ENCODE peak calls at places on chromosome 5, in seven cellular contexts. One of them, this sample, is unnamed.

GRCh38 chr5:122362361-122362760 is 50.3 kb downstream of the SNCAIP start:
- DNase-seq in NB4: no peak
- DNase-seq in brain microvascular endothelial cell: peak
- DNase-seq in iris pigment epithelial cell: no peak
- DNase-seq in mucosa of gallbladder: no peak
- DNase-seq in stomach: no peak
- DNase-seq in A172: no peak
- DNase-seq in this sample: no peak

GRCh38 chr5:94900006-94900505 is 281.6 kb downstream of the SLF1 start:
- DNase-seq in A172: no peak
- DNase-seq in stomach: no peak
- DNase-seq in NB4: no peak
- DNase-seq in mucosa of gallbladder: no peak
- DNase-seq in brain microvascular endothelial cell: no peak
- DNase-seq in iris pigment epithelial cell: no peak
- DNase-seq in this sample: no peak

GRCh38 chr5:115241881-115242642 is 20.6 kb downstream of the PGGT1B start:
- DNase-seq in brain microvascular endothelial cell: no peak
- DNase-seq in stomach: no peak
- DNase-seq in NB4: no peak
- DNase-seq in mucosa of gallbladder: no peak
- DNase-seq in A172: no peak
- DNase-seq in iris pigment epithelial cell: peak
- DNase-seq in this sample: no peak

GRCh38 chr5:119417891-119418781 is 34.2 kb upstream of the HSD17B4 start:
- DNase-seq in mucosa of gallbladder: no peak
- DNase-seq in brain microvascular endothelial cell: peak
- DNase-seq in stomach: no peak
- DNase-seq in iris pigment epithelial cell: peak
- DNase-seq in NB4: peak
- DNase-seq in A172: peak
- DNase-seq in this sample: no peak

GRCh38 chr5:114419941-114420340 is 58.1 kb downstream of the KCNN2 start:
- DNase-seq in iris pigment epithelial cell: peak
- DNase-seq in A172: peak
- DNase-seq in NB4: no peak
- DNase-seq in brain microvascular endothelial cell: no peak
- DNase-seq in stomach: no peak
- DNase-seq in mucosa of gallbladder: no peak
- DNase-seq in this sample: no peak

GRCh38 chr5:140111043-140111858 is 2.7 kb upstream of the PURA start:
- DNase-seq in iris pigment epithelial cell: no peak
- DNase-seq in mucosa of gallbladder: no peak
- DNase-seq in NB4: no peak
- DNase-seq in A172: no peak
- DNase-seq in brain microvascular endothelial cell: no peak
- DNase-seq in stomach: no peak
- DNase-seq in this sample: no peak

GRCh38 chr5:124103671-124104070 is 591.7 kb downstream of the CSNK1G3 start:
- DNase-seq in A172: no peak
- DNase-seq in mucosa of gallbladder: no peak
- DNase-seq in brain microvascular endothelial cell: peak
- DNase-seq in iris pigment epithelial cell: no peak
- DNase-seq in stomach: no peak
- DNase-seq in NB4: no peak
- DNase-seq in this sample: no peak

GRCh38 chr5:38697013-38697412 is 140.6 kb upstream of the LIFR start:
- DNase-seq in stomach: no peak
- DNase-seq in A172: peak
- DNase-seq in iris pigment epithelial cell: peak
- DNase-seq in mucosa of gallbladder: no peak
- DNase-seq in brain microvascular endothelial cell: no peak
- DNase-seq in NB4: no peak
- DNase-seq in this sample: no peak

GRCh38 chr5:149700347-149700746 is 29.8 kb upstream of the PPARGC1B start:
- DNase-seq in NB4: no peak
- DNase-seq in mucosa of gallbladder: no peak
- DNase-seq in A172: no peak
- DNase-seq in stomach: no peak
- DNase-seq in brain microvascular endothelial cell: no peak
- DNase-seq in iris pigment epithelial cell: no peak
- DNase-seq in this sample: no peak

GRCh38 chr5:172872997-172873491 is 39.0 kb downstream of the ERGIC1 start:
- DNase-seq in stomach: no peak
- DNase-seq in NB4: no peak
- DNase-seq in brain microvascular endothelial cell: peak
- DNase-seq in mucosa of gallbladder: peak
- DNase-seq in iris pigment epithelial cell: peak
- DNase-seq in A172: no peak
- DNase-seq in this sample: no peak

GRCh38 chr5:74542477-74542876 is 98.1 kb downstream of the ENC1 start:
- DNase-seq in mucosa of gallbladder: no peak
- DNase-seq in stomach: no peak
- DNase-seq in NB4: no peak
- DNase-seq in iris pigment epithelial cell: peak
- DNase-seq in A172: peak
- DNase-seq in brain microvascular endothelial cell: no peak
- DNase-seq in this sample: no peak

GRCh38 chr5:106380736-106381135 is 1290.0 kb downstream of the EFNA5 start:
- DNase-seq in brain microvascular endothelial cell: peak
- DNase-seq in iris pigment epithelial cell: peak
- DNase-seq in mucosa of gallbladder: no peak
- DNase-seq in NB4: no peak
- DNase-seq in A172: peak
- DNase-seq in stomach: no peak
- DNase-seq in this sample: no peak

GRCh38 chr5:82045526-82046267 is 73.9 kb downstream of the ATG10 start:
- DNase-seq in mucosa of gallbladder: no peak
- DNase-seq in brain microvascular endothelial cell: peak
- DNase-seq in iris pigment epithelial cell: peak
- DNase-seq in A172: peak
- DNase-seq in NB4: no peak
- DNase-seq in stomach: no peak
- DNase-seq in this sample: no peak

GRCh38 chr5:71677977-71678376 is 41.1 kb upstream of the CARTPT start:
- DNase-seq in brain microvascular endothelial cell: no peak
- DNase-seq in A172: no peak
- DNase-seq in iris pigment epithelial cell: no peak
- DNase-seq in stomach: no peak
- DNase-seq in mucosa of gallbladder: no peak
- DNase-seq in NB4: no peak
- DNase-seq in this sample: no peak

GRCh38 chr5:39700523-39700922 is 275.7 kb upstream of the DAB2 start:
- DNase-seq in brain microvascular endothelial cell: no peak
- DNase-seq in stomach: no peak
- DNase-seq in NB4: no peak
- DNase-seq in iris pigment epithelial cell: peak
- DNase-seq in mucosa of gallbladder: no peak
- DNase-seq in A172: no peak
- DNase-seq in this sample: no peak

GRCh38 chr5:12292610-12293204 is 388.5 kb upstream of the CTNND2 start:
- DNase-seq in A172: peak
- DNase-seq in mucosa of gallbladder: no peak
- DNase-seq in brain microvascular endothelial cell: no peak
- DNase-seq in stomach: no peak
- DNase-seq in iris pigment epithelial cell: peak
- DNase-seq in NB4: peak
- DNase-seq in this sample: no peak

GRCh38 chr5:140588311-140589070 is 23.9 kb downstream of the SLC35A4 start:
- DNase-seq in mucosa of gallbladder: no peak
- DNase-seq in iris pigment epithelial cell: no peak
- DNase-seq in NB4: no peak
- DNase-seq in brain microvascular endothelial cell: no peak
- DNase-seq in stomach: no peak
- DNase-seq in A172: no peak
- DNase-seq in this sample: no peak

GRCh38 chr5:97400537-97400936 is 217.5 kb upstream of the RIOK2 start:
- DNase-seq in NB4: no peak
- DNase-seq in iris pigment epithelial cell: no peak
- DNase-seq in brain microvascular endothelial cell: no peak
- DNase-seq in A172: no peak
- DNase-seq in mucosa of gallbladder: no peak
- DNase-seq in stomach: no peak
- DNase-seq in this sample: no peak

GRCh38 chr5:140202078-140202477 is 27.1 kb downstream of the CYSTM1 start:
- DNase-seq in iris pigment epithelial cell: peak
- DNase-seq in stomach: no peak
- DNase-seq in A172: peak
- DNase-seq in brain microvascular endothelial cell: peak
- DNase-seq in NB4: no peak
- DNase-seq in mucosa of gallbladder: no peak
- DNase-seq in this sample: no peak

GRCh38 chr5:94217745-94218144 is 400.7 kb downstream of the KIAA0825 start:
- DNase-seq in A172: no peak
- DNase-seq in iris pigment epithelial cell: no peak
- DNase-seq in NB4: no peak
- DNase-seq in stomach: no peak
- DNase-seq in mucosa of gallbladder: no peak
- DNase-seq in brain microvascular endothelial cell: no peak
- DNase-seq in this sample: no peak

GRCh38 chr5:10649518-10650410 is 85.9 kb downstream of the ANKRD33B start:
- DNase-seq in brain microvascular endothelial cell: peak
- DNase-seq in stomach: peak
- DNase-seq in mucosa of gallbladder: no peak
- DNase-seq in A172: no peak
- DNase-seq in NB4: no peak
- DNase-seq in iris pigment epithelial cell: peak
- DNase-seq in this sample: no peak

GRCh38 chr5:60382761-60383160 is 317.2 kb downstream of the DEPDC1B start:
- DNase-seq in brain microvascular endothelial cell: peak
- DNase-seq in stomach: no peak
- DNase-seq in NB4: peak
- DNase-seq in mucosa of gallbladder: no peak
- DNase-seq in A172: peak
- DNase-seq in iris pigment epithelial cell: peak
- DNase-seq in this sample: no peak

GRCh38 chr5:89147026-89147425 is 264.0 kb upstream of the MEF2C start:
- DNase-seq in stomach: no peak
- DNase-seq in brain microvascular endothelial cell: no peak
- DNase-seq in iris pigment epithelial cell: peak
- DNase-seq in mucosa of gallbladder: no peak
- DNase-seq in NB4: no peak
- DNase-seq in A172: no peak
- DNase-seq in this sample: no peak

This sample was measured in activated effector memory CD4-positive, alpha-beta T cell treated with anti-CD3 and anti-CD28 coated beads, Interleukin-2, amount 50 U/mL, for 16 hours.